ENCODE peak calls at places on chromosomes 5 and 9, in four cellular contexts. O is IMR-90, E is GM12878, Z is H1. X is an unnamed sample.

GRCh38 chr5:134738963-134739661 is 764 bp downstream of the CAMLG start:
- DNase-seq in E (no peak), Z (no peak), O (peak; percentile 49), X (peak; percentile 63)

GRCh38 chr5:135234242-135235000 is 164.6 kb downstream of the MACROH2A1 start:
- DNase-seq in O (no peak), Z (no peak), E (no peak), X (no peak)

GRCh38 chr5:74212336-74212735 is 428.2 kb downstream of the ENC1 start:
- DNase-seq in O (peak; percentile 30), E (no peak), Z (no peak), X (peak; percentile 40)

GRCh38 chr9:124473310-124473709 is 23.1 kb downstream of the ADGRD2 start:
- DNase-seq in O (peak; percentile 14), Z (no peak), E (no peak), X (no peak)

GRCh38 chr5:68932830-68933434 is 160.9 kb upstream of the SLC30A5 start:
- DNase-seq in Z (no peak), O (no peak), E (no peak), X (no peak)

GRCh38 chr9:86549434-86549833 is 195.2 kb upstream of the TUT7 start:
- DNase-seq in Z (no peak), E (no peak), O (peak; percentile 99), X (no peak)

GRCh38 chr5:154860123-154860522 is 1.7 kb downstream of the CNOT8 start:
- DNase-seq in Z (no peak), E (no peak), O (peak; percentile 77), X (no peak)

GRCh38 chr5:95912029-95912428 is 49.6 kb downstream of the ELL2 start:
- DNase-seq in Z (no peak), E (no peak), O (no peak), X (no peak)

GRCh38 chr5:139446956-139447779 is 7.8 kb upstream of the DNAJC18 start:
- DNase-seq in Z (no peak), O (peak; percentile 35), E (peak; percentile 87), X (no peak)

GRCh38 chr5:81265101-81265500 is 32.0 kb downstream of the CKMT2 start:
- DNase-seq in Z (no peak), O (peak; percentile 66), E (no peak), X (no peak)

GRCh38 chr9:16413509-16414016 is 456.9 kb downstream of the BNC2 start:
- DNase-seq in E (no peak), O (peak; percentile 98), Z (no peak), X (no peak)

DNA sequence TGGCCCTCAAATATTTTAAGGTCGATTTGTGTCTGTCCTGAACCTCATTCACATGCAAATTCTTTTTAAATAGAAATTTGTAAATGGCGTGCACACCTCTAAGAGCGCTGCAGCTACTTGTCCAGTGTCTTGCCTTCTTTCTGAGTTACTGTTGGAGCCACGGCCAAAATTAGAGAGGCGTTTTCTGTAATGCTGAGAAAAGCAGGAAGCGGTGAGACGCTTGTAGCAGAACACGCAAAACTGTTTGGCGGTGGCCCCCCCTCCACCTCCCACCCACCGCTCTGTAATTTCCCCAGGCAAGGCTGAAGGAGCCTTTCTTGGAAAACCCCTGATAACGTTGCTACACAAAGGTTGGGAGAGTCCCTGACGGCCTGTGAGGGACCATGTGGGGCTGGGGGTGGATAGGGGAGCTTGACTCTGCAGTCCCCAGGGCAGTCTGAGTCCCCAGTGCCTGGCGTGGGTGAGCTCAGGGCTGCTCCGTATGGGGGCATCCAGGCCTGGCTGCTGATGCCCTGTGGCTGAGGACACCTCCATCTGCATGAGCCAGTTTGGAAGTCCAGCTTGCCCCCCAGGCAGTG is 96.5 kb downstream of the GADD45G start:
- DNase-seq in O (no peak), E (peak; percentile 73), Z (no peak), X (no peak)
- TF ChIP-seq CHD1 in O (no peak), E (no peak), Z (no peak), X (no peak)

DNA sequence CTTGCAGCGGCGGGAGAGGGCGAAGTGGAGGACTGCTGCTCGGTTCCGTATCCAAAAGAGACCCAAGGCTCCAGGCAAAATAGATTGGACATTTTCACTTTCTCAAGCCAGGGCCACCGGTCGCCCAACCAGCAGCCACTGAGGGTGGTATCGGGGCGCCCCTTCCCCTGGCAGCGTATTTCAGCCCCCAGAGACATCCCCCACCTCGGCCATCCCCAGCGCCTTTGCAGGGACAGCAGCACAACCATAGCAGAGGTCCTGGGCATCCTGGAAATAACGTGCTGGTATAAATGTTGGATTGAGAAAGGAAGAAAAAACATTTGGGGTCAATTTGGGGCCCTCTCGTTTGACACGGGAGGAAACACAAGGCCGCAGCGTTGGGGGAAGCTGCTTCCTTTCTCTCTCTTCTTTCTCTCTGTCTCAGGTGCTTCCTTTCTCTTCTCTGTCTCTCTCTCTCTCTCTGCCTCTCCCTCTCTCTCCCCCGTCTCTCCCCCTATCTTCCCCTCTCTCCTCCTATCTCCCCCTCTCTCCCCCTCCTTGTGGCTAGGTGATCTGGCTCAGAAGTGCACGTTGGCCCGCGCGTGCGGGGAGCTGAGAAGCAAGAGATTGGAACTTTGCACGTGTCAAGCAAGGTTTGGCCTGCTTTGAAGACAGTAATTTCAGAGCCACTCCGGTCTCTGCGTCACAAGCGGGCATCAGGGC is 626 bp upstream of the RETREG1 start:
- DNase-seq in Z (no peak), E (no peak), O (no peak), X (no peak)
- TF ChIP-seq CHD1 in Z (no peak), E (no peak), O (no peak), X (no peak)

DNA sequence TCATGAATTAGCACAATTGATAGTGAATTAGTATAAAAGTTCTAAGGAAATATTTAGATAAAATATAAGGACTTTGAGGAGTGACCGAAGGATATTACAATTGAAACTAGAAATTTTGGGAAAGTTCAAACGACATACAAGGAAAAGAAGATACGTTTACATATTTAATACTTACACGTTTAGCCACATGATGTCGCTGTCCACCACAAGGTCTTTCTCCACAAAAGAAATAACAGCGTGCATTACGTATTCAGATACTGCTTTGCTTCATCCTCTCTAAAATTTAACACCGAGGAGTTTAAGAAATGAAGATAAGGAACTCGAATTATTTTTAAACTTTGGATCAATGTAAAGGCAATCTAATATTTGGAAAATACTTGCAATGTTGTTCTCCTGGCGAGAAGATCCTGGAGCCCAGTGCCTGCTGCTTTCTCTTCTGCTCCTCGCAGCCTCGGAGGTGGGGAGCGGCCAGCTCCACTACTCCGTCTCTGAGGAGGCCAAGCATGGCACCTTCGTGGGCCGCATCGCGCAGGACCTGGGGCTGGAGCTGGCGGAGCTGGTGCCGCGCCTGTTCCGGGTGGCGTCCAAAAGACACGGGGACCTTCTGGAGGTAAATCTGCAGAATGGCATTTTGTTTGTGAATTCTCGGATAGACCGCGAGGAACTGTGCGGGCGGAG is at the start of gene PCDHA3:
- DNase-seq in Z (no peak), O (peak; percentile 1), E (no peak), X (no peak)
- TF ChIP-seq CHD1 in Z (no peak), O (no peak), E (no peak), X (no peak)

DNA sequence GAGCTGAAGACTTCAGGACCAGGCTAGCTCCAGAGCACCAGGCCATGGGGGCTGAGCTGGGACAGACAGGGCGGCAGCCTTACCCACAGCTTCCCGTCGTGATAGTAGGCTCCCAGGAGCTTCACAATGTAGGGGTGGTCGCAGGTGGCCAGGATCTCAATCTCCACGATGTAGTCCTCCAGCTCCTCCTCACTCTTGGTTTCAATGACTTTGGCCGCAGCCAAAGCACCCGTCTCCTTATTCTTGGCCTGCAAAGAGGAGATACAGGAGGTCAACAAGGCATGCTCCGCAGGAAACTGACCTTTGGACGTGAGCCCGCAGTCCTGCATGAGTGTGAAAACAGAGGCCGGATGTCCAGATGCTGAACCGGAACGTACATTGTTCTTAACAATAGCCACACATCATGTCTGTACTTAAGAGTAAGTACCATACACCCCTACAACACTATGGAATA is 31.5 kb downstream of the STK10 start:
- DNase-seq in O (no peak), E (no peak), Z (no peak), X (peak; percentile 79)
- TF ChIP-seq CHD1 in O (no peak), E (no peak), Z (no peak), X (no peak)

GRCh38 chr5:159240301-159240870 is 22.7 kb upstream of the UBLCP1 start:
- DNase-seq in Z (no peak), O (peak; percentile 42), E (no peak), X (no peak)
- TF ChIP-seq CHD1 in Z (no peak), O (no peak), E (no peak), X (no peak)

GRCh38 chr5:53311661-53312060 is 168.8 kb upstream of the FST start:
- DNase-seq in Z (no peak), O (no peak), E (no peak), X (no peak)
- TF ChIP-seq CHD1 in Z (no peak), O (no peak), E (no peak), X (no peak)

DNA sequence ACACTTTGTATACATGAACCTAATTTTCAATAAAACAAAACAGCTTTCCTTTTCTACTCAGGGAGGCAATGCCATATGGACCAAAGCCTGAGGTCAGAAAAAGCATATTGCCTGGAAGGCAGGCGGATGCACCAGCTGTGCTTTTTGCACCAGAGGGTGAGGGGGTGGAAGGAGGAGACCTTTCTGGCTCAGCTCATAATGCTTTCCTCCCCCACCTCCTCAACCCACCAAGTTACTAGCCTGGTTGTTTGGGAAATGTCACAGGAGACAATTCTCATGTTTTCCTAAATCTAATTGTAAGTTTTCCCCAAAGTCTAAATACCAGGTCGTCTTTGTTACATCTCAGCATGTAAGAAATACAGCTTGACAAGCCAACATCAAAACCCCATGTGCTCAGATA is 72.6 kb upstream of the DMRTA1 start:
- DNase-seq in O (no peak), E (no peak), Z (no peak), X (no peak)
- TF ChIP-seq CHD1 in O (no peak), E (no peak), Z (no peak), X (no peak)

GRCh38 chr9:95065224-95065623 is 252.3 kb downstream of the FANCC start:
- DNase-seq in Z (no peak), E (no peak), O (no peak), X (no peak)
- TF ChIP-seq CHD1 in Z (no peak), E (no peak), O (no peak), X (no peak)

X was measured in K562.